ENCODE peak calls at places on chromosome 18, in nine cellular contexts. V is Right ventricle myocardium superior, H is fibroblast of pulmonary artery, N is erythroblast, K is nephron progenitor cell, C is retinal pigment epithelial cell, X is Calu3, U is iPS DF 19.7, P is RCC 7860. A is an unnamed sample.

GRCh38 chr18:61141691-61142090 is 191.5 kb upstream of the CDH20 start:
- DNase-seq in P (no peak), K (no peak), N (no peak), C (no peak), V (no peak), X (no peak), H (no peak), U (no peak), A (no peak)

GRCh38 chr18:36662000-36662399 is 166.8 kb downstream of the TPGS2 start:
- DNase-seq in K (no peak), X (peak), N (peak), V (no peak), P (no peak), U (peak), H (peak), C (no peak), A (no peak)

GRCh38 chr18:77803024-77803423 is 553.4 kb downstream of the GALR1 start:
- DNase-seq in X (no peak), V (no peak), P (no peak), H (no peak), K (no peak), C (no peak), N (no peak), U (no peak), A (no peak)

GRCh38 chr18:28792404-28793103 is 615.6 kb upstream of the CDH2 start:
- DNase-seq in X (no peak), V (no peak), P (no peak), H (no peak), N (no peak), C (no peak), K (no peak), U (no peak), A (no peak)

GRCh38 chr18:44736664-44737063 is 56.0 kb downstream of the SETBP1 start:
- DNase-seq in K (no peak), H (no peak), X (no peak), N (peak), P (no peak), C (no peak), U (no peak), V (no peak), A (no peak)

GRCh38 chr18:50614838-50615237 is 55.0 kb downstream of the MAPK4 start:
- DNase-seq in X (peak), V (no peak), K (no peak), N (no peak), H (peak), P (no peak), U (no peak), C (no peak), A (no peak)

GRCh38 chr18:34710430-34711386 is 610 bp downstream of the DTNA start:
- DNase-seq in U (no peak), P (no peak), K (peak), C (no peak), V (no peak), H (peak), X (no peak), N (no peak), A (peak)

GRCh38 chr18:45621068-45621511 is 5.8 kb downstream of the SLC14A2 start:
- DNase-seq in X (peak), N (peak), K (peak), V (no peak), C (no peak), P (no peak), U (no peak), H (peak), A (peak)

GRCh38 chr18:9741821-9742541 is 33.9 kb downstream of the RAB31 start:
- DNase-seq in K (peak), V (no peak), N (no peak), P (peak), X (no peak), C (no peak), H (peak), U (peak), A (no peak)

GRCh38 chr18:12015697-12016062 is 34.4 kb downstream of the IMPA2 start:
- DNase-seq in N (no peak), P (peak), U (no peak), C (peak), X (no peak), V (peak), H (no peak), K (no peak), A (no peak)

GRCh38 chr18:54155412-54155811 is 69.1 kb downstream of the MBD2 start:
- DNase-seq in K (no peak), X (no peak), H (no peak), C (no peak), V (no peak), P (no peak), U (no peak), N (no peak), A (no peak)

GRCh38 chr18:58067611-58068010 is 23.6 kb downstream of the NEDD4L start:
- DNase-seq in C (no peak), V (no peak), K (no peak), P (no peak), U (no peak), N (no peak), X (no peak), H (no peak), A (no peak)

GRCh38 chr18:39037925-39038324 is 1472.3 kb upstream of the CELF4 start:
- DNase-seq in H (no peak), N (no peak), P (no peak), U (no peak), K (no peak), C (no peak), X (no peak), V (no peak), A (peak)

GRCh38 chr18:21760321-21760720 is 19.7 kb downstream of the MIB1 start:
- DNase-seq in V (no peak), P (no peak), U (no peak), N (no peak), C (no peak), K (no peak), H (peak), X (no peak), A (no peak)

GRCh38 chr18:9218052-9218451 is 81.5 kb downstream of the ANKRD12 start:
- DNase-seq in X (no peak), N (no peak), V (no peak), P (no peak), K (no peak), U (no peak), C (no peak), H (peak), A (no peak)

GRCh38 chr18:61651880-61652268 is 240.9 kb downstream of the RNF152 start:
- DNase-seq in P (no peak), U (no peak), H (no peak), N (no peak), C (no peak), K (no peak), X (peak), V (no peak), A (no peak)

GRCh38 chr18:37710731-37711130 is 145.1 kb upstream of the CELF4 start:
- DNase-seq in H (no peak), U (no peak), V (no peak), C (no peak), K (no peak), P (no peak), X (no peak), N (no peak), A (no peak)

GRCh38 chr18:60891936-60892335 is 441.3 kb upstream of the CDH20 start:
- DNase-seq in N (no peak), K (no peak), P (no peak), U (no peak), X (no peak), H (no peak), V (no peak), C (no peak), A (no peak)

GRCh38 chr18:13217466-13217961 is 1.0 kb upstream of the LDLRAD4 start:
- DNase-seq in U (no peak), V (peak), C (no peak), P (no peak), N (peak), X (peak), H (peak), K (peak), A (peak)

GRCh38 chr18:50839341-50839740 is 19.5 kb upstream of the MRO start:
- DNase-seq in K (no peak), H (no peak), P (no peak), C (no peak), N (no peak), U (no peak), V (no peak), X (no peak), A (no peak)

GRCh38 chr18:46260016-46260878 is 156.1 kb downstream of the HAUS1 start:
- DNase-seq in N (no peak), P (peak), H (peak), K (no peak), U (no peak), X (no peak), C (peak), V (no peak), A (no peak)

GRCh38 chr18:79546781-79547272 is 132.8 kb upstream of the CTDP1 start:
- DNase-seq in X (no peak), C (peak), U (no peak), P (no peak), V (peak), K (no peak), H (no peak), N (no peak), A (no peak)

GRCh38 chr18:79509536-79509930 is 113.8 kb downstream of the NFATC1 start:
- DNase-seq in V (no peak), N (peak), C (no peak), U (no peak), X (no peak), H (no peak), P (no peak), K (no peak), A (no peak)

A was measured in NCI-H1092 treated with DMSO at 0.1 percent for 48 hours.